ENCODE peak calls at places on chromosome 22, in eight cellular contexts. N is AG09309, D is GM13976, L is ELR, W is fibroblast of lung, A is cardiac fibroblast, R is hepatic stellate cell, O is Kasumi-1. J is an unnamed sample.

GRCh38 chr22:19874307-19875060 is 19.8 kb upstream of the GNB1L start:
- DNase-seq in N (no peak), D (no peak), L (no peak), W (no peak), A (no peak), R (no peak), O (no peak), J (no peak)

GRCh38 chr22:48256041-48256739 is 1493.7 kb downstream of the TBC1D22A start:
- DNase-seq in N (no peak), D (no peak), L (no peak), W (no peak), A (no peak), R (no peak), O (no peak), J (no peak)

GRCh38 chr22:36405221-36405631 is 17.5 kb upstream of the MYH9 start:
- DNase-seq in N (no peak), D (no peak), L (no peak), W (no peak), A (no peak), R (no peak), O (peak), J (no peak)

GRCh38 chr22:37485714-37486223 is 415 bp downstream of the MFNG start:
- DNase-seq in N (no peak), D (no peak), L (no peak), W (no peak), A (no peak), R (no peak), O (no peak), J (no peak)

GRCh38 chr22:33883561-33883960 is 36.7 kb downstream of the LARGE1 start:
- DNase-seq in N (no peak), D (no peak), L (no peak), W (no peak), A (no peak), R (no peak), O (no peak), J (no peak)

GRCh38 chr22:24059793-24060192 is 48.7 kb downstream of the CABIN1 start:
- DNase-seq in N (no peak), D (no peak), L (no peak), W (no peak), A (no peak), R (no peak), O (no peak), J (no peak)

GRCh38 chr22:36077261-36077660 is 48.6 kb upstream of the RBFOX2 start:
- DNase-seq in N (peak), D (no peak), L (peak), W (no peak), A (peak), R (no peak), O (no peak), J (no peak)

GRCh38 chr22:37377927-37378326 is 49.4 kb downstream of the ELFN2 start:
- DNase-seq in N (no peak), D (no peak), L (no peak), W (no peak), A (no peak), R (no peak), O (no peak), J (no peak)

GRCh38 chr22:46649176-46650077 is 29.2 kb downstream of the GRAMD4 start:
- DNase-seq in N (no peak), D (no peak), L (no peak), W (peak), A (peak), R (peak), O (no peak), J (peak)

GRCh38 chr22:24587251-24587650 is 5.6 kb downstream of the LRRC75B start:
- DNase-seq in N (no peak), D (no peak), L (no peak), W (no peak), A (no peak), R (no peak), O (no peak), J (no peak)

GRCh38 chr22:40797427-40797826 is 21.7 kb downstream of the SLC25A17 start:
- DNase-seq in N (no peak), D (no peak), L (peak), W (peak), A (peak), R (no peak), O (no peak), J (no peak)

GRCh38 chr22:24437820-24438328 is 10.5 kb downstream of the ADORA2A start:
- DNase-seq in N (no peak), D (peak), L (peak), W (no peak), A (no peak), R (no peak), O (peak), J (no peak)

J was measured in brain microvascular endothelial cell.